ENCODE peak calls at places on chromosomes 2 and 18, in seven cellular contexts. D is nucleus accumbens, X is GDM1, H is GM12891, G is T-helper 2 cell, U is HEK293T, Y is lung microvascular endothelial cell. P is an unnamed sample.

GRCh38 chr2:16261071-16261470 is 320.7 kb downstream of the MYCN start:
- DNase-seq in D (no peak), X (no peak), H (no peak), G (no peak), U (no peak), Y (no peak), P (no peak)

GRCh38 chr2:69811591-69811990 is 17.9 kb upstream of the GMCL1 start:
- DNase-seq in D (no peak), X (no peak), H (no peak), G (no peak), U (no peak), Y (no peak), P (no peak)

GRCh38 chr2:225379861-225380260 is 19.6 kb upstream of the NYAP2 start:
- DNase-seq in D (no peak), X (no peak), H (no peak), G (no peak), U (no peak), Y (no peak), P (no peak)

GRCh38 chr2:127157651-127158460 is 50.9 kb upstream of the BIN1 start:
- DNase-seq in D (no peak), X (no peak), H (no peak), G (no peak), U (peak; percentile 39), Y (no peak), P (no peak)

GRCh38 chr2:238425979-238426567 is 654 bp upstream of the ASB1 start:
- DNase-seq in D (no peak), X (no peak), H (no peak), G (no peak), U (peak; percentile 37), Y (no peak), P (no peak)

GRCh38 chr2:144510206-144510991 is 9.5 kb downstream of the ZEB2 start:
- DNase-seq in D (no peak), X (no peak), H (no peak), G (no peak), U (no peak), Y (no peak), P (no peak)

GRCh38 chr18:69759046-69759445 is 188.6 kb downstream of the CD226 start:
- DNase-seq in D (no peak), X (no peak), H (no peak), G (no peak), U (no peak), Y (no peak), P (no peak)

GRCh38 chr18:42734520-42734919 is 381.0 kb downstream of the RIT2 start:
- DNase-seq in D (no peak), X (no peak), H (no peak), G (no peak), U (no peak), Y (no peak), P (no peak)

GRCh38 chr2:16747706-16748105 is 82.1 kb upstream of the CYRIA start:
- DNase-seq in D (no peak), X (no peak), H (no peak), G (no peak), U (no peak), Y (no peak), P (no peak)

GRCh38 chr2:86552889-86553288 is 10.4 kb downstream of the CHMP3 start:
- DNase-seq in D (no peak), X (no peak), H (no peak), G (no peak), U (no peak), Y (no peak), P (peak; percentile 13)

GRCh38 chr2:86201951-86202692 is 2.9 kb downstream of the MRPL35 start:
- DNase-seq in D (no peak), X (no peak), H (no peak), G (no peak), U (no peak), Y (peak; percentile 68), P (no peak)